ENCODE peak calls at places on chromosomes 12 and 14, in four cellular contexts. One of them, this sample, is unnamed.

GRCh38 chr12:104886418-104887401 is 71.4 kb downstream of the SLC41A2 start:
- DNase-seq in GM23338: no peak
- DNase-seq in A549: no peak
- DNase-seq in HepG2: no peak
- DNase-seq in this sample: no peak

GRCh38 chr14:29805415-29806123 is 122.1 kb downstream of the PRKD1 start:
- DNase-seq in A549: no peak
- DNase-seq in HepG2: no peak
- DNase-seq in GM23338: no peak
- DNase-seq in this sample: peak; percentile 4

GRCh38 chr14:50139192-50139591 is 22.8 kb upstream of the VCPKMT start:
- DNase-seq in HepG2: no peak
- DNase-seq in GM23338: peak; percentile 79
- DNase-seq in A549: no peak
- DNase-seq in this sample: no peak

GRCh38 chr14:91113829-91114078 is at the start of gene DGLUCY:
- DNase-seq in HepG2: no peak
- DNase-seq in GM23338: no peak
- DNase-seq in A549: peak; percentile 81
- DNase-seq in this sample: no peak

GRCh38 chr14:76201162-76201561 is 49.4 kb downstream of the GPATCH2L start:
- DNase-seq in GM23338: no peak
- DNase-seq in HepG2: no peak
- DNase-seq in A549: peak; percentile 51
- DNase-seq in this sample: no peak

GRCh38 chr12:124539084-124540041 is 28.0 kb downstream of the NCOR2 start:
- DNase-seq in HepG2: no peak
- DNase-seq in GM23338: no peak
- DNase-seq in A549: no peak
- DNase-seq in this sample: no peak

GRCh38 chr12:56104109-56104814 is at the start of gene PA2G4:
- DNase-seq in A549: peak; percentile 99
- DNase-seq in HepG2: peak; percentile 97
- DNase-seq in GM23338: peak; percentile 99
- DNase-seq in this sample: peak; percentile 92

GRCh38 chr12:49146406-49146805 is 15.2 kb upstream of the TUBA1B start:
- DNase-seq in GM23338: no peak
- DNase-seq in HepG2: no peak
- DNase-seq in A549: no peak
- DNase-seq in this sample: no peak

GRCh38 chr12:89453579-89453978 is 71.0 kb downstream of the GALNT4 start:
- DNase-seq in HepG2: peak; percentile 31
- DNase-seq in GM23338: no peak
- DNase-seq in A549: no peak
- DNase-seq in this sample: no peak

GRCh38 chr12:106147956-106148355 is 9.2 kb upstream of the NUAK1 start:
- DNase-seq in HepG2: no peak
- DNase-seq in GM23338: no peak
- DNase-seq in A549: no peak
- DNase-seq in this sample: no peak

GRCh38 chr14:58772814-58773620 is 135.3 kb downstream of the DACT1 start:
- DNase-seq in HepG2: no peak
- DNase-seq in A549: no peak
- DNase-seq in GM23338: peak; percentile 48
- DNase-seq in this sample: no peak

DNA sequence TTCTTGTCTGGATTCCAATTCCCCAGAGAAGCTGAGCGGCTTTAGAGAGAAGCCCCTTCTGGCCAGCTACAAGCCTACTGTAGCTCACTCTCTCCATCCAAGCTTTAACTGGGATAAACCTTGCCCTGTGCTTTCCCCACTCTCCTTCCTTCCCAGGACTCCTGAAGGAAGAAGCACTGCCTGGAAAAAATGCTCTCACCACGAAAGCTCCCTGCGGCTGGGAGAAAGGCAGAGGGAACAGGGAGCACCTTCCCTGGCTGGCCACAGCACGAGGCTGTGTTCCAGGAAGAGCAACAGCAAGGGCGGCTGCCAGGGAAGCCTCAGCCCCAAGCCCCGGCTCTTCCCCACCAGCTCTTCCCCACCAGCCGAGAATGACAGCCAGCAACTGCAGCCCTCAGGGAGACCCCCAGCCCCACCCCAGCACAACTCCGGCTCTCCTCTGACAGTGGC is 40.8 kb upstream of the PNMA1 start:
- DNase-seq in A549: no peak
- DNase-seq in HepG2: no peak
- DNase-seq in GM23338: peak; percentile 17
- DNase-seq in this sample: no peak
- TF ChIP-seq JUNB in A549: no peak
- TF ChIP-seq JUNB in HepG2: no peak
- TF ChIP-seq JUNB in GM23338: no peak
- TF ChIP-seq JUNB in this sample: no peak

GRCh38 chr12:116236986-116237385 is 40.5 kb downstream of the MED13L start:
- DNase-seq in HepG2: no peak
- DNase-seq in GM23338: no peak
- DNase-seq in A549: no peak
- DNase-seq in this sample: peak; percentile 41

GRCh38 chr12:116241157-116241772 is 36.2 kb downstream of the MED13L start:
- DNase-seq in HepG2: no peak
- DNase-seq in A549: no peak
- DNase-seq in GM23338: no peak
- DNase-seq in this sample: no peak

GRCh38 chr12:116238149-116238548 is 39.3 kb downstream of the MED13L start:
- DNase-seq in GM23338: no peak
- DNase-seq in A549: no peak
- DNase-seq in HepG2: no peak
- DNase-seq in this sample: no peak

GRCh38 chr12:116233669-116234068 is 43.8 kb downstream of the MED13L start:
- DNase-seq in A549: no peak
- DNase-seq in HepG2: no peak
- DNase-seq in GM23338: no peak
- DNase-seq in this sample: no peak

GRCh38 chr12:116236148-116236731 is 41.3 kb downstream of the MED13L start:
- DNase-seq in GM23338: peak; percentile 76
- DNase-seq in HepG2: peak; percentile 43
- DNase-seq in A549: peak; percentile 33
- DNase-seq in this sample: peak; percentile 76
- TF ChIP-seq JUNB in GM23338: no peak
- TF ChIP-seq JUNB in HepG2: no peak
- TF ChIP-seq JUNB in A549: no peak
- TF ChIP-seq JUNB in this sample: no peak

GRCh38 chr12:46983959-46984833 is 95.2 kb upstream of the PCED1B start:
- DNase-seq in GM23338: peak; percentile 80
- DNase-seq in HepG2: peak; percentile 51
- DNase-seq in A549: peak; percentile 34
- DNase-seq in this sample: no peak
- TF ChIP-seq JUNB in GM23338: no peak
- TF ChIP-seq JUNB in HepG2: no peak
- TF ChIP-seq JUNB in A549: no peak
- TF ChIP-seq JUNB in this sample: no peak

GRCh38 chr12:52359511-52360103 is 7.7 kb downstream of the KRT85 start:
- DNase-seq in HepG2: no peak
- DNase-seq in GM23338: no peak
- DNase-seq in A549: no peak
- DNase-seq in this sample: no peak
- TF ChIP-seq JUNB in HepG2: no peak
- TF ChIP-seq JUNB in GM23338: no peak
- TF ChIP-seq JUNB in A549: no peak
- TF ChIP-seq JUNB in this sample: no peak

GRCh38 chr12:131067993-131068942 is 114.6 kb downstream of the ADGRD1 start:
- DNase-seq in HepG2: no peak
- DNase-seq in A549: no peak
- DNase-seq in GM23338: no peak
- DNase-seq in this sample: no peak

GRCh38 chr12:131066886-131067490 is 113.3 kb downstream of the ADGRD1 start:
- DNase-seq in HepG2: no peak
- DNase-seq in A549: no peak
- DNase-seq in GM23338: no peak
- DNase-seq in this sample: no peak

GRCh38 chr12:131065279-131065678 is 111.6 kb downstream of the ADGRD1 start:
- DNase-seq in HepG2: no peak
- DNase-seq in GM23338: no peak
- DNase-seq in A549: no peak
- DNase-seq in this sample: no peak

GRCh38 chr12:131065801-131066200 is 112.1 kb downstream of the ADGRD1 start:
- DNase-seq in HepG2: no peak
- DNase-seq in GM23338: no peak
- DNase-seq in A549: no peak
- DNase-seq in this sample: no peak

DNA sequence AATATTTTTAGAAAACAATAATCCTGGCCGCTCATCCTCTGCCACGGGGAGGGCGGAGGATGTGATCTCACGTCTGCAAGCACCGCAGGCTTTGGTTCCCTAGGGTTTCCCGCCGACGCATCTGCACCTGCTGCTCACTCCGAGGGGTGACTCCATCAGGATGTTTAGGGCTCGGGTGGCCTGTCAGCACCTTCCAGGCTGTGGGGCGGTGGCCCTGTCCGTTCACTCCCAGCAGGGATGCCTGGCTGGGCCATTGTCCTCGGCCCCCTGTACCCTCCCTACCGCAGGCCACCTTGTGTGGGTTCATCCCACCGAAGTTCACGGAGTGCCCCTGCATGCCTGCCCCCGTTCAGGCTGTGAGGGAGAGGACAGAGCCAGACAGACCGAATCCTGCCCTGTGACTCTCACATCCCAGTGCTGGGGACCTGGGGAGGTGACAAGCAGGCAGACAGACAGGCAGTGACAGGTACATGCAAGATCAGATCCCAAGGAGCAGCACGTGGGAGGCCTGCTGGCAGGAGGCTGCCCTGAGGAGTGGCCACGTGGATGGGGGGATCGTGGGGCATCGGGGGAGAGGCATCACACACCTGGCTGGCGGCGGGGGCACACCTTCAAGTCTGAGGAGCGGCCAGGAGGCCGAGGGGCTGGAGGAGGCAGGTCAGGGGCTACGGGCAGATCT is 112.6 kb downstream of the ADGRD1 start:
- DNase-seq in HepG2: no peak
- DNase-seq in GM23338: no peak
- DNase-seq in A549: no peak
- DNase-seq in this sample: no peak
- TF ChIP-seq JUNB in HepG2: no peak
- TF ChIP-seq JUNB in GM23338: no peak
- TF ChIP-seq JUNB in A549: no peak
- TF ChIP-seq JUNB in this sample: no peak

DNA sequence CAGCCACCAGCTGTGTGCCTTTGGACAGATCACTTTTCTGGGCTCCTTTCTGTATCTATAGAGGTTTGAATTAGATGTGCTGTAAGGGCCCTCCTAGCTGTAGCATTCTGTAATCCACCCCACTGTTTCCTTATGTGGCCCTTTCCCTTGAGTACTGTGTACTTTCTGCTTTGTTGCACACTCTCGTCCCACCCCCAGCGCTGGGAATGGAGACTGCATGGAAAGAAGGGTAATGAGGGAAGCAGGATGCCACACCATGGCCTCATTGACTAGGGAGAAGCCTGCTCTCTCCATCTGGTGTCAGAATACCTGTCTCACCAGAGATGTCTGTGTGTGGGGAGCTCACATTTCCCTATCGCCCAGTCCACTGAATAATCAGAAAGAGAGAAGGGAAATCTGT is 13.6 kb upstream of the GALNT16 start:
- DNase-seq in HepG2: peak; percentile 15
- DNase-seq in GM23338: no peak
- DNase-seq in A549: no peak
- DNase-seq in this sample: no peak
- TF ChIP-seq JUNB in HepG2: no peak
- TF ChIP-seq JUNB in GM23338: no peak
- TF ChIP-seq JUNB in A549: no peak
- TF ChIP-seq JUNB in this sample: no peak

GRCh38 chr12:32307352-32307751 is 92.0 kb upstream of the FGD4 start:
- DNase-seq in A549: no peak
- DNase-seq in HepG2: no peak
- DNase-seq in GM23338: no peak
- DNase-seq in this sample: no peak

GRCh38 chr12:32305163-32305562 is 94.2 kb upstream of the FGD4 start:
- DNase-seq in HepG2: peak; percentile 10
- DNase-seq in GM23338: no peak
- DNase-seq in A549: peak; percentile 15
- DNase-seq in this sample: peak; percentile 13

GRCh38 chr12:32312049-32312670 is 87.2 kb upstream of the FGD4 start:
- DNase-seq in A549: peak; percentile 45
- DNase-seq in HepG2: peak; percentile 42
- DNase-seq in GM23338: peak; percentile 80
- DNase-seq in this sample: no peak

DNA sequence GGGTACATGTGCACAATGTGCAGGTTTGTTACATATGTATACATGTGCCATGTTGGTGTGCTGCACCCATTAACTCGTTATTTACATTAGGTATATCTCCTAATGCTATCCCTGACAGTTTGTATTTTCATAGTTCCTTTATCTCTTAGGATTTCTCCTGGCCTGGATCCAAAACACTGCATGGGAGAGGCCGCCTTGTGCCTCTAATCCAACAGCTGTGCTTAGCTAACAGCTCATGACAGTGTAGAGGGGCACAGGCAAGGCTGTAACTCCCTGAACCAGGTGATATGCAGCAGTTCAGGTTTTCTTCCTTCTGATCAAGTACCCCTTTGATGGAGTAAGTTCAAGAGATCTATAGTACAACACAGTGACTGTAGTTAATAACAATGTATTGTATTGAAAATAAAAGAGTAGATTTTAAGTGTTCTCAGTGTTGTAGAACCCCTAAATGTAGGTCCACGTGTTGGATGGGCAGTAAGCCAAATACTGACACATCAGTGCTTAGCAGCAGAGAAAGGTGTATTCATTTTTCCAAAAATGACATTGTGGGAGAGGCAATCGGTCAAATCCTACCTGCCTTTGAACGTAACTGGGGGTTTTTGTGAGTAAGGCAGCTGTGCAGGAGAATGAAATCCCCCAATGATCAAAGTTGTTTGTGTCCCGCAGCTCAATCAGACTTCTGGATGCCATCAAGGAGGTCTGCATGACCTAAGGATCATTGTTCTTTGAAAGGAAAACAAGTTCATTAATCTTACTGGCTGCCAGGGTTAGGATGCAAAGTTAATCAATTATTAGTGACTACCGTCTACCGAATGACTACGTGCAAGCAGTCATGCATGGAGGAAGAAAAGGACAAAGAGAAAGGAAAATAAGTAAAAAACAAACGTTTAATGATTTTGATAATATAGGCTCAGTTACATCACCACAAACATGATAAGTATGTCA is 89.3 kb upstream of the FGD4 start:
- DNase-seq in A549: no peak
- DNase-seq in HepG2: no peak
- DNase-seq in GM23338: no peak
- DNase-seq in this sample: no peak
- TF ChIP-seq JUNB in A549: no peak
- TF ChIP-seq JUNB in HepG2: no peak
- TF ChIP-seq JUNB in GM23338: no peak
- TF ChIP-seq JUNB in this sample: no peak

This sample was measured in K562.